ENCODE peak calls at places on chromosomes 16 and 17, in nine cellular contexts. One of them, this sample, is unnamed.
A peak's percentile ranks its signal among the peaks of the same experiment; 100 is the strongest.

GRCh38 chr16:3997231-3997841 is 116.8 kb upstream of the CREBBP start:
- DNase-seq in activated CD8-positive, alpha-beta memory T cell treated with anti-CD3 and anti-CD28 coated beads for 1 hour: no peak
- DNase-seq in OCI-M1: no peak
- DNase-seq in GM12891: no peak
- DNase-seq in NCI-H146: no peak
- DNase-seq in naive thymus-derived CD4-positive, alpha-beta T cell: no peak
- DNase-seq in T-helper 9 cell: no peak
- DNase-seq in fibroblast of pulmonary artery: no peak
- DNase-seq in hypothalamus: no peak
- DNase-seq in this sample: no peak

GRCh38 chr17:2803971-2804370 is 7.7 kb downstream of the RAP1GAP2 start:
- DNase-seq in activated CD8-positive, alpha-beta memory T cell treated with anti-CD3 and anti-CD28 coated beads for 1 hour: no peak
- DNase-seq in OCI-M1: no peak
- DNase-seq in GM12891: no peak
- DNase-seq in NCI-H146: no peak
- DNase-seq in naive thymus-derived CD4-positive, alpha-beta T cell: no peak
- DNase-seq in T-helper 9 cell: no peak
- DNase-seq in fibroblast of pulmonary artery: no peak
- DNase-seq in hypothalamus: no peak
- DNase-seq in this sample: no peak

GRCh38 chr17:32281011-32281451 is 15.4 kb downstream of the RHBDL3 start:
- DNase-seq in activated CD8-positive, alpha-beta memory T cell treated with anti-CD3 and anti-CD28 coated beads for 1 hour: no peak
- DNase-seq in OCI-M1: no peak
- DNase-seq in GM12891: no peak
- DNase-seq in NCI-H146: peak; percentile 95
- DNase-seq in naive thymus-derived CD4-positive, alpha-beta T cell: no peak
- DNase-seq in T-helper 9 cell: no peak
- DNase-seq in fibroblast of pulmonary artery: peak; percentile 50
- DNase-seq in hypothalamus: no peak
- DNase-seq in this sample: no peak

GRCh38 chr17:4444782-4445473 is 11.2 kb downstream of the SPNS3 start:
- DNase-seq in activated CD8-positive, alpha-beta memory T cell treated with anti-CD3 and anti-CD28 coated beads for 1 hour: no peak
- DNase-seq in OCI-M1: no peak
- DNase-seq in GM12891: no peak
- DNase-seq in NCI-H146: no peak
- DNase-seq in naive thymus-derived CD4-positive, alpha-beta T cell: no peak
- DNase-seq in T-helper 9 cell: no peak
- DNase-seq in fibroblast of pulmonary artery: no peak
- DNase-seq in hypothalamus: peak; percentile 12
- DNase-seq in this sample: no peak

GRCh38 chr16:81798311-81799137 is 19.4 kb downstream of the PLCG2 start:
- DNase-seq in activated CD8-positive, alpha-beta memory T cell treated with anti-CD3 and anti-CD28 coated beads for 1 hour: no peak
- DNase-seq in OCI-M1: no peak
- DNase-seq in GM12891: no peak
- DNase-seq in NCI-H146: no peak
- DNase-seq in naive thymus-derived CD4-positive, alpha-beta T cell: no peak
- DNase-seq in T-helper 9 cell: no peak
- DNase-seq in fibroblast of pulmonary artery: no peak
- DNase-seq in hypothalamus: no peak
- DNase-seq in this sample: peak; percentile 70

GRCh38 chr17:21146362-21147021 is 19.7 kb downstream of the DHRS7B start:
- DNase-seq in activated CD8-positive, alpha-beta memory T cell treated with anti-CD3 and anti-CD28 coated beads for 1 hour: no peak
- DNase-seq in OCI-M1: no peak
- DNase-seq in GM12891: no peak
- DNase-seq in NCI-H146: no peak
- DNase-seq in naive thymus-derived CD4-positive, alpha-beta T cell: no peak
- DNase-seq in T-helper 9 cell: no peak
- DNase-seq in fibroblast of pulmonary artery: no peak
- DNase-seq in hypothalamus: no peak
- DNase-seq in this sample: no peak

GRCh38 chr17:40317345-40317873 is 8.4 kb downstream of the RARA start:
- DNase-seq in activated CD8-positive, alpha-beta memory T cell treated with anti-CD3 and anti-CD28 coated beads for 1 hour: no peak
- DNase-seq in OCI-M1: peak; percentile 69
- DNase-seq in GM12891: peak; percentile 62
- DNase-seq in NCI-H146: peak; percentile 35
- DNase-seq in naive thymus-derived CD4-positive, alpha-beta T cell: peak; percentile 31
- DNase-seq in T-helper 9 cell: no peak
- DNase-seq in fibroblast of pulmonary artery: peak; percentile 71
- DNase-seq in hypothalamus: no peak
- DNase-seq in this sample: peak; percentile 70

GRCh38 chr17:33012522-33013033 is 20.9 kb downstream of the SPACA3 start:
- DNase-seq in activated CD8-positive, alpha-beta memory T cell treated with anti-CD3 and anti-CD28 coated beads for 1 hour: no peak
- DNase-seq in OCI-M1: no peak
- DNase-seq in GM12891: no peak
- DNase-seq in NCI-H146: no peak
- DNase-seq in naive thymus-derived CD4-positive, alpha-beta T cell: no peak
- DNase-seq in T-helper 9 cell: no peak
- DNase-seq in fibroblast of pulmonary artery: peak; percentile 87
- DNase-seq in hypothalamus: no peak
- DNase-seq in this sample: no peak

GRCh38 chr16:9049241-9049640 is 42.2 kb upstream of the HAPSTR1 start:
- DNase-seq in activated CD8-positive, alpha-beta memory T cell treated with anti-CD3 and anti-CD28 coated beads for 1 hour: no peak
- DNase-seq in OCI-M1: no peak
- DNase-seq in GM12891: no peak
- DNase-seq in NCI-H146: no peak
- DNase-seq in naive thymus-derived CD4-positive, alpha-beta T cell: no peak
- DNase-seq in T-helper 9 cell: no peak
- DNase-seq in fibroblast of pulmonary artery: peak; percentile 58
- DNase-seq in hypothalamus: no peak
- DNase-seq in this sample: no peak

GRCh38 chr17:17749025-17749772 is 67.9 kb downstream of the RAI1 start:
- DNase-seq in activated CD8-positive, alpha-beta memory T cell treated with anti-CD3 and anti-CD28 coated beads for 1 hour: no peak
- DNase-seq in OCI-M1: no peak
- DNase-seq in GM12891: no peak
- DNase-seq in NCI-H146: peak; percentile 69
- DNase-seq in naive thymus-derived CD4-positive, alpha-beta T cell: no peak
- DNase-seq in T-helper 9 cell: no peak
- DNase-seq in fibroblast of pulmonary artery: no peak
- DNase-seq in hypothalamus: no peak
- DNase-seq in this sample: peak; percentile 62

GRCh38 chr17:933168-934083 is 46.1 kb downstream of the NXN start:
- DNase-seq in activated CD8-positive, alpha-beta memory T cell treated with anti-CD3 and anti-CD28 coated beads for 1 hour: no peak
- DNase-seq in OCI-M1: peak; percentile 44
- DNase-seq in GM12891: no peak
- DNase-seq in NCI-H146: no peak
- DNase-seq in naive thymus-derived CD4-positive, alpha-beta T cell: no peak
- DNase-seq in T-helper 9 cell: no peak
- DNase-seq in fibroblast of pulmonary artery: peak; percentile 95
- DNase-seq in hypothalamus: no peak
- DNase-seq in this sample: no peak

GRCh38 chr17:50550661-50551432 is 3.9 kb downstream of the SPATA20 start:
- DNase-seq in activated CD8-positive, alpha-beta memory T cell treated with anti-CD3 and anti-CD28 coated beads for 1 hour: no peak
- DNase-seq in OCI-M1: peak; percentile 79
- DNase-seq in GM12891: no peak
- DNase-seq in NCI-H146: peak; percentile 80
- DNase-seq in naive thymus-derived CD4-positive, alpha-beta T cell: no peak
- DNase-seq in T-helper 9 cell: no peak
- DNase-seq in fibroblast of pulmonary artery: peak; percentile 93
- DNase-seq in hypothalamus: peak; percentile 72
- DNase-seq in this sample: no peak

GRCh38 chr16:29684671-29685070 is 5.7 kb downstream of the QPRT start:
- DNase-seq in activated CD8-positive, alpha-beta memory T cell treated with anti-CD3 and anti-CD28 coated beads for 1 hour: no peak
- DNase-seq in OCI-M1: no peak
- DNase-seq in GM12891: no peak
- DNase-seq in NCI-H146: no peak
- DNase-seq in naive thymus-derived CD4-positive, alpha-beta T cell: no peak
- DNase-seq in T-helper 9 cell: no peak
- DNase-seq in fibroblast of pulmonary artery: no peak
- DNase-seq in hypothalamus: no peak
- DNase-seq in this sample: no peak

This sample was measured in B cell.